ENCODE peak calls at places on chromosome 6, in nine cellular contexts. M, J, R, L, E, G, T, F and O are unnamed samples.

GRCh38 chr6:6915813-6916547 is 191.8 kb upstream of the RREB1 start:
- DNase-seq in M (no peak), J (no peak), R (peak), L (no peak), E (peak), G (no peak), T (peak), F (no peak), O (no peak)

GRCh38 chr6:144568241-144568640 is 283.1 kb downstream of the UTRN start:
- DNase-seq in M (no peak), J (no peak), R (no peak), L (no peak), E (no peak), G (no peak), T (no peak), F (no peak), O (no peak)

GRCh38 chr6:100493206-100493888 is 28.6 kb upstream of the SIM1 start:
- DNase-seq in M (peak), J (no peak), R (no peak), L (no peak), E (no peak), G (peak), T (no peak), F (peak), O (peak)

GRCh38 chr6:87104657-87105056 is 9.8 kb upstream of the CGA start:
- DNase-seq in M (no peak), J (no peak), R (no peak), L (no peak), E (no peak), G (no peak), T (peak), F (no peak), O (no peak)

GRCh38 chr6:157831018-157831369 is 7.9 kb downstream of the SNX9 start:
- DNase-seq in M (no peak), J (no peak), R (no peak), L (no peak), E (no peak), G (no peak), T (no peak), F (no peak), O (no peak)

GRCh38 chr6:127053032-127053908 is 65.2 kb upstream of the RSPO3 start:
- DNase-seq in M (no peak), J (no peak), R (no peak), L (no peak), E (no peak), G (no peak), T (peak), F (no peak), O (no peak)

GRCh38 chr6:53496797-53497196 is 48.1 kb downstream of the GCLC start:
- DNase-seq in M (peak), J (peak), R (no peak), L (no peak), E (no peak), G (peak), T (peak), F (no peak), O (peak)

GRCh38 chr6:123226398-123226797 is 230.4 kb downstream of the CLVS2 start:
- DNase-seq in M (no peak), J (no peak), R (no peak), L (no peak), E (no peak), G (no peak), T (no peak), F (no peak), O (no peak)

GRCh38 chr6:127637830-127638229 is 60.9 kb downstream of the C6orf58 start:
- DNase-seq in M (no peak), J (no peak), R (no peak), L (no peak), E (peak), G (no peak), T (no peak), F (no peak), O (no peak)

GRCh38 chr6:24930386-24930785 is 5.4 kb downstream of the RIPOR2 start:
- DNase-seq in M (no peak), J (no peak), R (no peak), L (no peak), E (no peak), G (no peak), T (peak), F (no peak), O (no peak)

GRCh38 chr6:62808575-62809293 is 402.5 kb upstream of the FKBP1C start:
- DNase-seq in M (no peak), J (no peak), R (no peak), L (no peak), E (no peak), G (no peak), T (no peak), F (no peak), O (no peak)

GRCh38 chr6:4973972-4974885 is 29.6 kb downstream of the RPP40 start:
- DNase-seq in M (no peak), J (no peak), R (peak), L (no peak), E (no peak), G (no peak), T (peak), F (peak), O (no peak)

GRCh38 chr6:63403725-63404124 is 83.9 kb upstream of the LGSN start:
- DNase-seq in M (no peak), J (no peak), R (no peak), L (no peak), E (no peak), G (no peak), T (no peak), F (no peak), O (peak)

GRCh38 chr6:122408697-122409458 is 9.4 kb downstream of the HSF2 start:
- DNase-seq in M (no peak), J (no peak), R (no peak), L (no peak), E (no peak), G (no peak), T (no peak), F (no peak), O (no peak)

GRCh38 chr6:104941694-104942177 is 15.2 kb upstream of the LIN28B start:
- DNase-seq in M (no peak), J (no peak), R (no peak), L (no peak), E (no peak), G (no peak), T (no peak), F (no peak), O (no peak)
- TF ChIP-seq CTCF in M (no peak), J (no peak), R (no peak), L (no peak), E (no peak), G (peak), T (peak), F (no peak), O (no peak)

GRCh38 chr6:14552891-14553290 is 435.3 kb downstream of the CD83 start:
- DNase-seq in M (no peak), J (no peak), R (no peak), L (no peak), E (no peak), G (no peak), T (no peak), F (no peak), O (peak)
- TF ChIP-seq CTCF in M (no peak), J (no peak), R (no peak), L (no peak), E (no peak), G (no peak), T (peak), F (no peak), O (peak)

GRCh38 chr6:148273962-148274752 is 68.5 kb upstream of the SASH1 start:
- DNase-seq in M (no peak), J (no peak), R (no peak), L (no peak), E (no peak), G (no peak), T (no peak), F (no peak), O (peak)
- TF ChIP-seq CTCF in M (no peak), J (no peak), R (no peak), L (no peak), E (no peak), G (no peak), T (peak), F (no peak), O (peak)

DNA sequence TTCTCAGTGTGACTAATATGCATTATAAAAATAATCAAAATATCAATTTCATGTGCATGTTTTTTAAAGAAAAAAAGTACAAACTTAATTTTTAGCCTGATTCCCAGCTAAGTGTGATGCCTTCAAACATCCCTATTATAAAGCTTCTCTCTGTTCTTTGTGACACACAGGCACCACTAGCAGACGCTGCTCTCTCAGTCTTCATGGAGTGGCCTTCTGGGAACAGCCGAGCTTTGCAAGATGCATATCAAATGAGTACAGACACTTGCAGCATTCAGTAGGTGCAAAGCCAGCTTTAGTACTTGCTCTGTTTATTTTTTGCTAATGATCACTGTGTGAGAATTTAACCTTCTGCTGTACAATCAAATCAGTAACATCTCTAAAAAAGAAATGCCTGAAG is 340.0 kb downstream of the ADGRB3 start:
- DNase-seq in M (no peak), J (peak), R (no peak), L (no peak), E (no peak), G (no peak), T (no peak), F (peak), O (no peak)
- TF ChIP-seq CTCF in M (no peak), J (peak), R (no peak), L (no peak), E (no peak), G (no peak), T (no peak), F (no peak), O (no peak)